ENCODE peak calls at places on chromosomes 6 and 20, in four cellular contexts. F, D, U and V are unnamed samples. For H3K36me3, the result is how much of the 10 kb centered on the place peaks cover.

GRCh38 chr6:48144024-48144423 is 33.0 kb upstream of the PTCHD4 start:
- DNase-seq in F (no peak), D (no peak), U (no peak), V (no peak)

GRCh38 chr20:6558361-6558760 is 209.1 kb upstream of the BMP2 start:
- DNase-seq in F (peak), D (no peak), U (no peak), V (no peak)

GRCh38 chr20:16143596-16143995 is 429.7 kb downstream of the KIF16B start:
- DNase-seq in F (no peak), D (no peak), U (no peak), V (no peak)

GRCh38 chr6:43267619-43268347 is 24.5 kb downstream of the TTBK1 start:
- DNase-seq in F (no peak), D (no peak), U (no peak), V (no peak)

GRCh38 chr6:75934643-75935472 is 137.6 kb downstream of the IMPG1 start:
- DNase-seq in F (peak), D (no peak), U (no peak), V (no peak)

GRCh38 chr20:54002741-54003140 is 67.7 kb downstream of the BCAS1 start:
- DNase-seq in F (no peak), D (no peak), U (no peak), V (no peak)

GRCh38 chr20:20409326-20409725 is 41.4 kb downstream of the INSM1 start:
- DNase-seq in F (no peak), D (no peak), U (no peak), V (no peak)

GRCh38 chr6:137348777-137349176 is 129.6 kb upstream of the IFNGR1 start:
- DNase-seq in F (no peak), D (no peak), U (no peak), V (no peak)

GRCh38 chr20:53085720-53086119 is 113.6 kb downstream of the TSHZ2 start:
- DNase-seq in F (no peak), D (no peak), U (no peak), V (no peak)

GRCh38 chr20:11979306-11980128 is 61.8 kb downstream of the BTBD3 start:
- DNase-seq in F (no peak), D (no peak), U (no peak), V (no peak)

GRCh38 chr6:103677290-103677689 is 1182.4 kb downstream of the HACE1 start:
- DNase-seq in F (no peak), D (no peak), U (no peak), V (no peak)

GRCh38 chr6:103674790-103675189 is 1184.9 kb downstream of the HACE1 start:
- DNase-seq in F (no peak), D (no peak), U (no peak), V (no peak)

GRCh38 chr6:103675807-103676406 is 1183.8 kb downstream of the HACE1 start:
- DNase-seq in F (no peak), D (no peak), U (no peak), V (no peak)

DNA sequence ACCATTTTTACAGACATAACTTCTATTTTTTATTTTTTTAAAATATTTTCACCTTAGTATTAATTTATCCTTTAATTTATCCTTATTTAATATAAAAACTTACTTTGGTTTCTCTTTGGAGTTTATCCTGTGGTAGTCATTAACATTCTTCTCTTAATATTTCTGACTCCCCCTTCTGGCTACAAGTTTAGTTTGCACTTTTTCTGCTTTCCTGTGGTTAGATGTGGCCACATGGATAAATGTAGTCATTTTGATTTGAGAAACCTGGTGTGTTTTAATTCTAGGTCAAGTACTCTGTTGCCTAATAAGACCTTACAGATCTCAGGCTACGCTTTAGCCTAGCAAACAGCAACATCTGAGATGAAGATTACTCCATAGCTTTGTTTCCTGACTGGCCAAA is 1187.5 kb downstream of the HACE1 start:
- DNase-seq in F (peak), D (no peak), U (no peak), V (no peak)
- TF ChIP-seq CTCF in F (no peak), D (no peak), U (no peak), V (no peak)

GRCh38 chr6:88848870-88849269 is 114.5 kb downstream of the RNGTT start:
- DNase-seq in F (no peak), D (no peak), U (no peak), V (no peak)
- H3K36me3 ChIP-seq in F (under half), D (under half), U (under half), V (under half)

DNA sequence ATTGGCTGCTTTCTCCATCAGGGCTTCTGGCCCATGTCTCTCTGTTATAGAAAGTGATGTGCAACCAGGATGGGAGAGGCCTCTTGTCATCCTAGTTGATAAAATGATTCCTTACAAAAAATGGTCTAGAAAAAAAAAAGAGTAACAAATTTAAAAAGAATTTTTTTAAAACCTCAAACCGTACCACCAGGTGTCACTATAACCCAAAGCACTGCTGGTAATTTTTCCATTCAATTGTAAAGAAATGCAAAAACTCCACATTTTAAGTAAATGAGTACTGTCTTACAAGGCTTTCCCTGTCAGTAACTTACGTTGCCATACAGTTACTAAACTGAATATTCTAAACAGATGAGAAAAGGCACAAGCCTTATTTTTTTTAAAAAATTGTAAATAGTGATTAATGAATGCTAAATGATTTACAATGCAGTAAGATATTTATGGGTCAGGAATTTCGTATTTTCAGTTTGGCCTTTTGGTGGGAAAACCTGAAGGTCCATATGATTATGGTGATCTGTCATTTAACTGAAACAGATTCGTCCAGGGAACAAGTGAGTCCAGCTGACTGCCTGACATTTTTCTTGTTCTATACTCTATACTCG is 95.4 kb downstream of the OGFRL1 start:
- DNase-seq in F (no peak), D (no peak), U (no peak), V (no peak)
- TF ChIP-seq CTCF in F (peak), D (peak), U (peak), V (no peak)

GRCh38 chr6:161037873-161038228 is 46.3 kb downstream of the MAP3K4 start:
- DNase-seq in F (no peak), D (no peak), U (no peak), V (no peak)
- H3K36me3 ChIP-seq in F (under half), D (under half), U (under half), V (under half)

GRCh38 chr6:17585766-17586502 is 14.2 kb upstream of the FAM8A1 start:
- DNase-seq in F (peak), D (no peak), U (peak), V (no peak)
- TF ChIP-seq CTCF in F (peak), D (no peak), U (peak), V (no peak)

DNA sequence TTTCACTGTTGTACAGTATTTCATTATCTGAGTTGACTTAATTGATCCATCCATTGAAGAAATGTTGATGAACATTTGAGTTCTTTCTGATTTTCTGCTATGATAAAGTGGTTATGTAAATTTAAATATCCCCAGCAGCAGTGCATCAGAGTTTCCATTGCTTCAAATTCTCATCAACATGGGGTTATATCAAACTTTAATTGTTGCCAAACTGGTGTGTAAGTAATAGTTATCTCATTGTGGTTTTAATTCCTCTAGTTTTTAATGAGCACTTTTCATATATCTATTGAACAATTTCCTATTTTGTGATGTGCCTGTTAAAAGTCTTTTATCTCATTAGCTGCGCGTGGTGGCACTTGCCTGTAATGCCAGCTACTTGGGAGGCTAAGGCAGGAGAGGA is 18.1 kb downstream of the ZNFX1 start:
- DNase-seq in F (no peak), D (no peak), U (no peak), V (no peak)
- H3K36me3 ChIP-seq in F (half or more), D (half or more), U (under half), V (under half)

GRCh38 chr6:22306741-22307466 is 10.1 kb upstream of the PRL start:
- DNase-seq in F (no peak), D (no peak), U (no peak), V (no peak)
- TF ChIP-seq CTCF in F (no peak), D (no peak), U (no peak), V (no peak)

DNA sequence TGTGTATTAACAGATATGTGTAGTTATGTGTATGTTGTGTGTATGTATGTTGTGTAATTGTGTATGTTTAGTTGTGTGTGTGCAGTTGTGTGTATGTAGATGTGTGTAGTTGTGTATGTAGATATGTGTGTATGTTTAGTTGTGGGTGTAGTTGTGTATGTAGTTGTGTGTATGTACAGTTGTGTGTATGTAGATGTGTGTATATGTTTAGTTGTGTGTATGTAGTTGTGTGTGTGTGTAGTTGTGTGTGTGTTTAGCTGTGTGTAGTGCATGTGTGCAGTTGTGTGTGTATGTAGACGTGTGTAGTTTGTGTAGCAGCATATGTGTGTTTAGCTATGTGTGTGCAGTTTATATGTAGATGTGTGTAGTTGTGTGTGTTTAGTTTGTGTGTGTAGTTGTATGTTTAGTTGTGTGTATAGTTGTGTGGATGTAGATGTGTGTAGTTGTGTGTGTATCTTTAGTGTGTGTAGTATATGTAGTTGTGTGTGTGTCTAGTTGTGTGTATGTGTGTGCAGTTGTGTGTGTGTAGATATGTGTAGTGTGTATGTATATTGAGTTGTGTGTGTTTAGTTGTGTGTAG is 16.3 kb downstream of the SIRT5 start:
- DNase-seq in F (no peak), D (no peak), U (no peak), V (no peak)
- H3K36me3 ChIP-seq in F (under half), D (half or more), U (under half), V (under half)

GRCh38 chr6:63424636-63425035 is 104.9 kb upstream of the LGSN start:
- DNase-seq in F (no peak), D (no peak), U (no peak), V (no peak)

GRCh38 chr6:63415286-63415685 is 95.5 kb upstream of the LGSN start:
- DNase-seq in F (no peak), D (no peak), U (no peak), V (no peak)

GRCh38 chr6:63418741-63419140 is 99.0 kb upstream of the LGSN start:
- DNase-seq in F (no peak), D (no peak), U (no peak), V (no peak)
- TF ChIP-seq CTCF in F (no peak), D (no peak), U (no peak), V (no peak)

GRCh38 chr6:70414813-70415212 is 1.5 kb downstream of the FAM135A start:
- DNase-seq in F (no peak), D (no peak), U (no peak), V (no peak)

GRCh38 chr6:70413829-70414494 is 654 bp downstream of the FAM135A start:
- DNase-seq in F (peak), D (peak), U (peak), V (no peak)

GRCh38 chr6:70413114-70413828 is at the start of gene FAM135A:
- DNase-seq in F (peak), D (peak), U (peak), V (peak)

GRCh38 chr6:70415660-70416059 is 2.4 kb downstream of the FAM135A start:
- DNase-seq in F (peak), D (no peak), U (no peak), V (no peak)

DNA sequence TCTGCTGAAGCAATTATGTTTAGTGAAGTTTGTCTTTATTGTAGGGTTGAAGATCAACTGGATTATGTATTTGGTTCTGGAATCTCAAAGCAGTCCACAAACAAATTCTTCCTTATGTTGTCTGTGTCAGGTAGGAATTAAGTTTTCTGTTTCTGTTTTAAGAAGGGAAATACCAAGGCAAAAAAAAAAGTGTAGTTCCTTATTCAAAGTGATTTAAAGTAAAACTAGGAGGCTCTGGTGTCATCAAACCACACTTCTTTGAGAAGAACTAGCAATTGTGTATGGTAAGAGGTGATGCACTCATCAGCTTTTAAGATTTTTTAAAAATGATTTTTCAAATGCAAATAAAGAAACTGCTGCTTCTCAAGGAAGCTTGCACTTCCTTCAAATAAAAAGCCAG is 1.9 kb downstream of the FAM135A start:
- DNase-seq in F (no peak), D (no peak), U (no peak), V (no peak)
- H3K36me3 ChIP-seq in F (under half), D (under half), U (under half), V (under half)